ENCODE peak calls at places on chromosomes 11 and 22, in six cellular contexts. One of them, this sample, is unnamed.
A peak's percentile ranks its signal among the peaks of the same experiment; 100 is the strongest.

GRCh38 chr11:94563176-94563847 is 3.9 kb upstream of the PIWIL4 start:
- DNase-seq in SK-N-SH: no peak
- DNase-seq in K562: no peak
- DNase-seq in HCT116: no peak
- DNase-seq in HepG2: no peak
- DNase-seq in H1: no peak
- DNase-seq in this sample: no peak

GRCh38 chr11:18723991-18724390 is 2.0 kb downstream of the IGSF22 start:
- DNase-seq in SK-N-SH: no peak
- DNase-seq in K562: no peak
- DNase-seq in HCT116: no peak
- DNase-seq in HepG2: no peak
- DNase-seq in H1: no peak
- DNase-seq in this sample: no peak

GRCh38 chr11:44333271-44334218 is 23.6 kb upstream of the ALX4 start:
- DNase-seq in SK-N-SH: no peak
- DNase-seq in K562: peak; percentile 51
- DNase-seq in HCT116: peak; percentile 8
- DNase-seq in HepG2: peak; percentile 37
- DNase-seq in H1: no peak
- DNase-seq in this sample: no peak

GRCh38 chr22:22394589-22394988 is 114.0 kb downstream of the ZNF280B start:
- DNase-seq in SK-N-SH: no peak
- DNase-seq in K562: no peak
- DNase-seq in HCT116: no peak
- DNase-seq in HepG2: no peak
- DNase-seq in H1: no peak
- DNase-seq in this sample: no peak

GRCh38 chr11:124109377-124109776 is 5.9 kb upstream of the VWA5A start:
- DNase-seq in SK-N-SH: no peak
- DNase-seq in K562: no peak
- DNase-seq in HCT116: no peak
- DNase-seq in HepG2: no peak
- DNase-seq in H1: no peak
- DNase-seq in this sample: no peak

GRCh38 chr11:65530157-65530496 is 5.2 kb downstream of the SCYL1 start:
- DNase-seq in SK-N-SH: peak; percentile 34
- DNase-seq in K562: no peak
- DNase-seq in HCT116: no peak
- DNase-seq in HepG2: no peak
- DNase-seq in H1: no peak
- DNase-seq in this sample: no peak

GRCh38 chr11:115502636-115503082 is 1.6 kb downstream of the CADM1 start:
- DNase-seq in SK-N-SH: no peak
- DNase-seq in K562: no peak
- DNase-seq in HCT116: no peak
- DNase-seq in HepG2: peak; percentile 12
- DNase-seq in H1: peak; percentile 77
- DNase-seq in this sample: no peak

GRCh38 chr22:40376149-40376548 is 5.8 kb downstream of the SGSM3 start:
- DNase-seq in SK-N-SH: no peak
- DNase-seq in K562: no peak
- DNase-seq in HCT116: no peak
- DNase-seq in HepG2: no peak
- DNase-seq in H1: no peak
- DNase-seq in this sample: no peak

GRCh38 chr11:44916797-44917196 is 33.9 kb downstream of the TP53I11 start:
- DNase-seq in SK-N-SH: no peak
- DNase-seq in K562: no peak
- DNase-seq in HCT116: no peak
- DNase-seq in HepG2: no peak
- DNase-seq in H1: no peak
- DNase-seq in this sample: no peak

GRCh38 chr11:92123540-92123939 is 101.1 kb upstream of the FAT3 start:
- DNase-seq in SK-N-SH: no peak
- DNase-seq in K562: no peak
- DNase-seq in HCT116: no peak
- DNase-seq in HepG2: no peak
- DNase-seq in H1: no peak
- DNase-seq in this sample: no peak

GRCh38 chr11:67705264-67705663 is 30.8 kb upstream of the ALDH3B2 start:
- DNase-seq in SK-N-SH: no peak
- DNase-seq in K562: no peak
- DNase-seq in HCT116: no peak
- DNase-seq in HepG2: no peak
- DNase-seq in H1: no peak
- DNase-seq in this sample: no peak

GRCh38 chr22:27473533-27473932 is 328.0 kb downstream of the MN1 start:
- DNase-seq in SK-N-SH: no peak
- DNase-seq in K562: peak; percentile 24
- DNase-seq in HCT116: peak; percentile 56
- DNase-seq in HepG2: no peak
- DNase-seq in H1: no peak
- DNase-seq in this sample: no peak

GRCh38 chr22:35219012-35219411 is 38.3 kb upstream of the HMGXB4 start:
- DNase-seq in SK-N-SH: no peak
- DNase-seq in K562: peak; percentile 54
- DNase-seq in HCT116: peak; percentile 3
- DNase-seq in HepG2: no peak
- DNase-seq in H1: no peak
- DNase-seq in this sample: no peak

GRCh38 chr11:57484141-57484710 is 23.9 kb downstream of the RTN4RL2 start:
- DNase-seq in SK-N-SH: no peak
- DNase-seq in K562: no peak
- DNase-seq in HCT116: no peak
- DNase-seq in HepG2: no peak
- DNase-seq in H1: no peak
- DNase-seq in this sample: no peak

GRCh38 chr11:100706179-100706578 is 19.1 kb downstream of the ARHGAP42 start:
- DNase-seq in SK-N-SH: no peak
- DNase-seq in K562: no peak
- DNase-seq in HCT116: no peak
- DNase-seq in HepG2: no peak
- DNase-seq in H1: no peak
- DNase-seq in this sample: no peak

GRCh38 chr11:76281558-76281906 is 75.2 kb upstream of the WNT11 start:
- DNase-seq in SK-N-SH: no peak
- DNase-seq in K562: no peak
- DNase-seq in HCT116: no peak
- DNase-seq in HepG2: no peak
- DNase-seq in H1: no peak
- DNase-seq in this sample: no peak

GRCh38 chr11:120675171-120675570 is 163.6 kb downstream of the GRIK4 start:
- DNase-seq in SK-N-SH: no peak
- DNase-seq in K562: no peak
- DNase-seq in HCT116: no peak
- DNase-seq in HepG2: peak; percentile 38
- DNase-seq in H1: no peak
- DNase-seq in this sample: no peak

GRCh38 chr11:77067776-77068460 is 1.1 kb downstream of the CAPN5 start:
- DNase-seq in SK-N-SH: no peak
- DNase-seq in K562: no peak
- DNase-seq in HCT116: no peak
- DNase-seq in HepG2: no peak
- DNase-seq in H1: no peak
- DNase-seq in this sample: no peak

GRCh38 chr11:70933986-70934583 is 318.3 kb downstream of the SHANK2 start:
- DNase-seq in SK-N-SH: no peak
- DNase-seq in K562: no peak
- DNase-seq in HCT116: no peak
- DNase-seq in HepG2: no peak
- DNase-seq in H1: no peak
- DNase-seq in this sample: no peak

DNA sequence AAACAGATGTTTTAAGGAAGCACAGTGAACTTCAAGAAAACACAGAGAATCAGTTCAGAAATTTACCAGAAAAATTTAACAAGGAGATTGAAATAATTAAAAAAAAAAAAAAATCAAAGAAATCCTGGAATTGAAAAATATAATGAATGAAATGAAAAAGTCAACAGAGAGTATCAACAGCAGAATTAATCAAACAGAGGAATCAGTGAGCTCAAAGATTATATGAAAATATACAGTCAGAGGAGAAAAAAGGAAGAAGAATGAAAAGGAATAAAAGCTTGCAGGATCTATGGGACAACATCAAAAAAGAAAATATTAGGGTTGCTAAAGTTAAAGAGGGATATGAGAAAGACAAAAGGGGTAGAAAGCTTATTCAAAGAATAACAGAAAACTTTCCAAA is 82.3 kb downstream of the XRRA1 start:
- DNase-seq in SK-N-SH: no peak
- DNase-seq in K562: no peak
- DNase-seq in HCT116: no peak
- DNase-seq in HepG2: no peak
- DNase-seq in H1: no peak
- DNase-seq in this sample: no peak
- H3K9me3 ChIP-seq in SK-N-SH: peaks cover 46% of the 10 kb centered on the region
- H3K9me3 ChIP-seq in K562: peaks cover 29% of the 10 kb centered on the region
- H3K9me3 ChIP-seq in HCT116: peaks cover 23% of the 10 kb centered on the region
- H3K9me3 ChIP-seq in HepG2: peaks cover 49% of the 10 kb centered on the region
- H3K9me3 ChIP-seq in H1: peaks cover 38% of the 10 kb centered on the region
- H3K9me3 ChIP-seq in this sample: peaks cover 70% of the 10 kb centered on the region

GRCh38 chr11:111512296-111513239 is at the start of gene BTG4:
- DNase-seq in SK-N-SH: peak; percentile 68
- DNase-seq in K562: peak; percentile 60
- DNase-seq in HCT116: no peak
- DNase-seq in HepG2: no peak
- DNase-seq in H1: peak; percentile 65
- DNase-seq in this sample: no peak
- TF ChIP-seq YY1 in SK-N-SH: no peak
- TF ChIP-seq YY1 in K562: no peak
- TF ChIP-seq YY1 in HCT116: no peak
- TF ChIP-seq YY1 in HepG2: no peak
- TF ChIP-seq YY1 in H1: no peak
- TF ChIP-seq YY1 in this sample: no peak

GRCh38 chr22:47801541-47802245 is 1039.2 kb downstream of the TBC1D22A start:
- DNase-seq in SK-N-SH: no peak
- DNase-seq in K562: no peak
- DNase-seq in HCT116: no peak
- DNase-seq in HepG2: no peak
- DNase-seq in H1: no peak
- DNase-seq in this sample: no peak
- H3K9me3 ChIP-seq in SK-N-SH: no peaks in the 10 kb centered on the region
- H3K9me3 ChIP-seq in K562: no peaks in the 10 kb centered on the region
- H3K9me3 ChIP-seq in HCT116: no peaks in the 10 kb centered on the region
- H3K9me3 ChIP-seq in HepG2: no peaks in the 10 kb centered on the region
- H3K9me3 ChIP-seq in H1: no peaks in the 10 kb centered on the region
- H3K9me3 ChIP-seq in this sample: no peaks in the 10 kb centered on the region

GRCh38 chr11:45997599-45997998 is 75.1 kb downstream of the LARGE2 start:
- DNase-seq in SK-N-SH: no peak
- DNase-seq in K562: peak; percentile 50
- DNase-seq in HCT116: no peak
- DNase-seq in HepG2: no peak
- DNase-seq in H1: no peak
- DNase-seq in this sample: no peak
- TF ChIP-seq YY1 in SK-N-SH: no peak
- TF ChIP-seq YY1 in K562: no peak
- TF ChIP-seq YY1 in HCT116: no peak
- TF ChIP-seq YY1 in HepG2: no peak
- TF ChIP-seq YY1 in H1: no peak
- TF ChIP-seq YY1 in this sample: no peak

GRCh38 chr22:49158741-49159564 is 668.7 kb downstream of the BRD1 start:
- DNase-seq in SK-N-SH: no peak
- DNase-seq in K562: no peak
- DNase-seq in HCT116: no peak
- DNase-seq in HepG2: no peak
- DNase-seq in H1: no peak
- DNase-seq in this sample: no peak

GRCh38 chr22:49159711-49160110 is 668.0 kb downstream of the BRD1 start:
- DNase-seq in SK-N-SH: no peak
- DNase-seq in K562: no peak
- DNase-seq in HCT116: no peak
- DNase-seq in HepG2: no peak
- DNase-seq in H1: no peak
- DNase-seq in this sample: no peak

GRCh38 chr22:49161002-49161850 is 666.4 kb downstream of the BRD1 start:
- DNase-seq in SK-N-SH: no peak
- DNase-seq in K562: no peak
- DNase-seq in HCT116: no peak
- DNase-seq in HepG2: no peak
- DNase-seq in H1: no peak
- DNase-seq in this sample: no peak

GRCh38 chr22:49162841-49163240 is 664.8 kb downstream of the BRD1 start:
- DNase-seq in SK-N-SH: no peak
- DNase-seq in K562: no peak
- DNase-seq in HCT116: no peak
- DNase-seq in HepG2: no peak
- DNase-seq in H1: no peak
- DNase-seq in this sample: no peak

DNA sequence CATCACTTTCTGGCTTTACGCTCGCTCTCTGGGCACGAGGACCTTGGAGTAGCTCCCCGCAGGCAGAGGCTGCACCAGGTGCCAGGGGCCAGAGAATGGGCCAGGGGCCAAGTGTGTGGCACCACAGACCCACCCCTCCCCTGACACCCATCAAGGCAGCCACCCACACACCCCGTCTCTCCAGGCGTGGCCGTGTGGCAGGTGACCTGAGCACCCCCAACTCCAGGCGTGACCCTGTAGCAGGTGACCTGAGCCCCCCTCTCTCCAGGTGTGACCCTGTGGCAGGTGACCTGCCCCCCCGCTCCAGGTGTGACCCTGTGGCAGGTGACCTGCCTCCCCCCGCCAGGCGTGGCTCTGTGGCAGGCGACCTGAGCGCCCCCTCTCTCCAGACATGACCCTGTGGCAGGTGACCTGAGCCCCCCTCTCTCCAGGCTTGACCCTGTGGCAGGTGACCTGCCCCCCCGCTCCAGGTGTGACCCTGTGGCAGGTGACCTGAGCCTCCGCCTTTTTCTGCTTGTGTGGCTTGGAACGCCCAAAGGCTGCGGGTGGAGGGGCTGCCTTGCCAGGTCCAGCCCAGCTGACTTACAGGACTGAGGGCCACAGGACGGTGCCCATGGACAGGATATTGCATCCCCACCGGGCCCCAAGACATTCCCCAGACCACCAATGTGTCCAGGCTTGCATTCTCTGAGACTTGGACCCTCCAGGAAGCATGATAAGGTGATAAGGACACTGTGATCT is 667.2 kb downstream of the BRD1 start:
- DNase-seq in SK-N-SH: no peak
- DNase-seq in K562: no peak
- DNase-seq in HCT116: no peak
- DNase-seq in HepG2: no peak
- DNase-seq in H1: no peak
- DNase-seq in this sample: no peak
- H3K9me3 ChIP-seq in SK-N-SH: no peaks in the 10 kb centered on the region
- H3K9me3 ChIP-seq in K562: no peaks in the 10 kb centered on the region
- H3K9me3 ChIP-seq in HCT116: no peaks in the 10 kb centered on the region
- H3K9me3 ChIP-seq in HepG2: no peaks in the 10 kb centered on the region
- H3K9me3 ChIP-seq in H1: no peaks in the 10 kb centered on the region
- H3K9me3 ChIP-seq in this sample: no peaks in the 10 kb centered on the region

DNA sequence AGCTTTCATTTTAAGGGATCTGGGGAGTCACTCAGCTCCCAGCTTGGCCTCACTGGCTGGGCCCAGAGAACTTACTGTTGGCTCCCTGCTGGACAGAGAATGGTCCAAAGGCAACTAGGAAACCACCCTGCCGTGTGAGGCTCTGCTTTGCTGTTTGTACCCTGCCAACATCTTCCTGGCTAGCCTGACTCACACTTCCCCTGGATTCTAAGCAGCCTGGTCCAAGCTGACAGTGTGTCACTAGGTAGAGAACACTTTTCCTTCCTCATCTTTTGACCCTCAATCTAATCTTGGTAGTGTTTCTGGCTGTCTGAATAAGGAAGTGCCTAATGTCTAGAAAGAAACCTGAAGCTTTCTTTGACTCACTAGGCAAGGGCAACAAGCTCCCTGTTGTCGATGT is 76.7 kb downstream of the FAR1 start:
- DNase-seq in SK-N-SH: no peak
- DNase-seq in K562: no peak
- DNase-seq in HCT116: no peak
- DNase-seq in HepG2: no peak
- DNase-seq in H1: no peak
- DNase-seq in this sample: no peak
- TF ChIP-seq YY1 in SK-N-SH: no peak
- TF ChIP-seq YY1 in K562: no peak
- TF ChIP-seq YY1 in HCT116: no peak
- TF ChIP-seq YY1 in HepG2: no peak
- TF ChIP-seq YY1 in H1: no peak
- TF ChIP-seq YY1 in this sample: no peak

This sample was measured in NT2/D1.